ENCODE peak calls at places on chromosomes 11 and 22, in ten cellular contexts. P is right lobe of liver, X is prostate gland, H is choroid plexus epithelial cell, D is GM13976, C is kidney, A is epithelial cell of esophagus, Z is AG04449, T is IMR-90, G is GM10248. V is an unnamed sample.

GRCh38 chr11:129814244-129814992 is 1.2 kb upstream of the TMEM45B start:
- DNase-seq in P (no peak), X (no peak), H (no peak), D (no peak), C (no peak), A (no peak), Z (no peak), T (no peak), G (no peak), V (peak)

GRCh38 chr11:94706211-94706610 is 61.9 kb upstream of the AMOTL1 start:
- DNase-seq in P (no peak), X (peak), H (no peak), D (no peak), C (no peak), A (peak), Z (no peak), T (peak), G (no peak), V (no peak)

GRCh38 chr11:116910378-116910777 is 73.0 kb upstream of the APOA1 start:
- DNase-seq in P (no peak), X (no peak), H (peak), D (no peak), C (no peak), A (no peak), Z (no peak), T (peak), G (no peak), V (no peak)

GRCh38 chr22:42080287-42080686 is 787 bp downstream of the SMDT1 start:
- DNase-seq in P (no peak), X (peak), H (peak), D (no peak), C (no peak), A (peak), Z (no peak), T (peak), G (peak), V (peak)

GRCh38 chr11:119169272-119169719 is 771 bp downstream of the NLRX1 start:
- DNase-seq in P (peak), X (peak), H (peak), D (peak), C (no peak), A (peak), Z (no peak), T (no peak), G (peak), V (peak)

GRCh38 chr22:32736746-32737145 is 64.8 kb upstream of the TIMP3 start:
- DNase-seq in P (no peak), X (no peak), H (no peak), D (no peak), C (no peak), A (no peak), Z (no peak), T (no peak), G (no peak), V (no peak)

GRCh38 chr11:134759314-134759713 is 347.3 kb upstream of the B3GAT1 start:
- DNase-seq in P (no peak), X (no peak), H (no peak), D (no peak), C (no peak), A (no peak), Z (no peak), T (no peak), G (no peak), V (no peak)

GRCh38 chr22:19943665-19944026 is 2.0 kb upstream of the TXNRD2 start:
- DNase-seq in P (no peak), X (no peak), H (peak), D (no peak), C (peak), A (no peak), Z (no peak), T (peak), G (peak), V (no peak)

GRCh38 chr11:133808393-133809140 is 36.7 kb downstream of the SPATA19 start:
- DNase-seq in P (no peak), X (no peak), H (peak), D (no peak), C (no peak), A (no peak), Z (no peak), T (no peak), G (no peak), V (no peak)

GRCh38 chr22:23282089-23282501 is 101.8 kb downstream of the BCR start:
- DNase-seq in P (no peak), X (peak), H (peak), D (no peak), C (peak), A (peak), Z (no peak), T (peak), G (no peak), V (no peak)

GRCh38 chr11:2975594-2975993 is 16.5 kb downstream of the NAP1L4 start:
- DNase-seq in P (no peak), X (peak), H (peak), D (peak), C (no peak), A (peak), Z (no peak), T (peak), G (peak), V (peak)

GRCh38 chr22:20494978-20495860 is at the start of gene KLHL22:
- DNase-seq in P (peak), X (no peak), H (peak), D (peak), C (peak), A (peak), Z (no peak), T (peak), G (no peak), V (peak)

GRCh38 chr11:69869311-69869939 is 50.2 kb upstream of the FGF3 start:
- DNase-seq in P (no peak), X (no peak), H (no peak), D (no peak), C (peak), A (no peak), Z (no peak), T (no peak), G (no peak), V (no peak)

GRCh38 chr11:110762596-110762995 is 50.4 kb upstream of the ARHGAP20 start:
- DNase-seq in P (no peak), X (no peak), H (peak), D (no peak), C (no peak), A (no peak), Z (no peak), T (peak), G (no peak), V (no peak)

GRCh38 chr22:28904211-28904808 is 20.9 kb downstream of the ZNRF3 start:
- DNase-seq in P (no peak), X (peak), H (peak), D (no peak), C (no peak), A (peak), Z (no peak), T (peak), G (no peak), V (no peak)

GRCh38 chr11:121206810-121207209 is 85.8 kb upstream of the SC5D start:
- DNase-seq in P (no peak), X (peak), H (no peak), D (no peak), C (no peak), A (no peak), Z (no peak), T (no peak), G (no peak), V (no peak)

GRCh38 chr11:45470151-45471001 is 184.2 kb upstream of the SYT13 start:
- DNase-seq in P (no peak), X (no peak), H (peak), D (no peak), C (peak), A (no peak), Z (peak), T (no peak), G (no peak), V (no peak)
- TF ChIP-seq CTCF in P (no peak), X (no peak), H (no peak), D (no peak), C (no peak), A (no peak), Z (no peak), T (no peak), G (no peak), V (no peak)

DNA sequence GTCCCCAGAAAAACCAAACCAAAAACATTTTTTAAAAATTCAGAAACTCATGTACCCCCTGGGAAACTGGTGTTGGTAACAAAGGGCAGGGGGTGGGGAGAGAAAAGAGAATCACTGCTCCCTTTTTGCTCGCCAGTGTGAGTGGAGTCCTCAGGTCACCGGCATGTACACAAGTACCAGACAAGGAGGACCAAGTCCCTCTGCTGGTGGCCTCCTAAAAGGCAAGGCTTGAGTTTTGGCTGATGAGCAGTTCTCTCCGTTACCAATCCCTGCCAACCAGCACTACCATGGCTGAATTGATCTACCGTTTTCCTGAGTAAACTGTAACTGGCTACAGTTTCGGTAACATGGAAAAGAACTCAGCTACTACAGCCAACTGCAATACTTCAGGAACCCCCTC is 22.0 kb downstream of the APOL5 start:
- DNase-seq in P (no peak), X (no peak), H (no peak), D (no peak), C (no peak), A (no peak), Z (no peak), T (no peak), G (no peak), V (peak)
- TF ChIP-seq CTCF in P (peak), X (no peak), H (peak), D (no peak), C (no peak), A (no peak), Z (no peak), T (peak), G (no peak), V (no peak)

GRCh38 chr22:37608477-37609239 is at the start of gene GGA1:
- DNase-seq in P (peak), X (peak), H (peak), D (peak), C (peak), A (peak), Z (peak), T (peak), G (peak), V (peak)
- TF ChIP-seq CTCF in P (no peak), X (peak), H (no peak), D (no peak), C (peak), A (no peak), Z (no peak), T (peak), G (no peak), V (no peak)

GRCh38 chr11:9568854-9569587 is 4.4 kb upstream of the WEE1 start:
- DNase-seq in P (peak), X (peak), H (peak), D (peak), C (peak), A (peak), Z (peak), T (peak), G (no peak), V (no peak)

GRCh38 chr11:9571766-9572120 is 1.7 kb upstream of the WEE1 start:
- DNase-seq in P (no peak), X (no peak), H (no peak), D (no peak), C (no peak), A (no peak), Z (no peak), T (no peak), G (no peak), V (no peak)

GRCh38 chr11:9569588-9570164 is 3.8 kb upstream of the WEE1 start:
- DNase-seq in P (no peak), X (no peak), H (no peak), D (no peak), C (no peak), A (no peak), Z (no peak), T (no peak), G (no peak), V (no peak)

GRCh38 chr11:9571071-9571765 is 2.3 kb upstream of the WEE1 start:
- DNase-seq in P (no peak), X (no peak), H (no peak), D (no peak), C (no peak), A (no peak), Z (no peak), T (no peak), G (no peak), V (no peak)

GRCh38 chr11:9570313-9570712 is 3.2 kb upstream of the WEE1 start:
- DNase-seq in P (no peak), X (no peak), H (no peak), D (no peak), C (no peak), A (no peak), Z (no peak), T (no peak), G (no peak), V (no peak)
- TF ChIP-seq CTCF in P (no peak), X (no peak), H (no peak), D (no peak), C (no peak), A (no peak), Z (no peak), T (no peak), G (no peak), V (no peak)

GRCh38 chr22:46737105-46737975 is 712 bp downstream of the CERK start:
- DNase-seq in P (peak), X (no peak), H (peak), D (peak), C (no peak), A (peak), Z (no peak), T (peak), G (peak), V (peak)

GRCh38 chr22:46738642-46738960 is 549 bp upstream of the CERK start:
- DNase-seq in P (peak), X (no peak), H (no peak), D (no peak), C (no peak), A (no peak), Z (no peak), T (no peak), G (no peak), V (peak)

GRCh38 chr22:46740910-46741785 is 3.1 kb upstream of the CERK start:
- DNase-seq in P (peak), X (no peak), H (no peak), D (no peak), C (no peak), A (no peak), Z (no peak), T (no peak), G (no peak), V (no peak)

GRCh38 chr22:46737976-46738641 is at the start of gene CERK:
- DNase-seq in P (peak), X (peak), H (peak), D (peak), C (peak), A (peak), Z (no peak), T (peak), G (peak), V (peak)

GRCh38 chr22:46738961-46739870 is 1.2 kb upstream of the CERK start:
- DNase-seq in P (no peak), X (peak), H (peak), D (no peak), C (peak), A (peak), Z (no peak), T (peak), G (no peak), V (peak)
- TF ChIP-seq CTCF in P (no peak), X (no peak), H (peak), D (peak), C (peak), A (peak), Z (peak), T (peak), G (peak), V (no peak)

GRCh38 chr22:40594346-40594745 is 42.2 kb downstream of the MRTFA start:
- DNase-seq in P (no peak), X (no peak), H (no peak), D (no peak), C (no peak), A (no peak), Z (no peak), T (no peak), G (no peak), V (no peak)

GRCh38 chr22:40599731-40600130 is 36.8 kb downstream of the MRTFA start:
- DNase-seq in P (no peak), X (no peak), H (no peak), D (no peak), C (no peak), A (no peak), Z (no peak), T (no peak), G (no peak), V (no peak)

GRCh38 chr22:40595497-40596234 is 40.9 kb downstream of the MRTFA start:
- DNase-seq in P (no peak), X (no peak), H (no peak), D (no peak), C (no peak), A (no peak), Z (no peak), T (no peak), G (no peak), V (no peak)

GRCh38 chr22:40594924-40595323 is 41.6 kb downstream of the MRTFA start:
- DNase-seq in P (no peak), X (no peak), H (no peak), D (no peak), C (no peak), A (peak), Z (no peak), T (peak), G (no peak), V (no peak)

DNA sequence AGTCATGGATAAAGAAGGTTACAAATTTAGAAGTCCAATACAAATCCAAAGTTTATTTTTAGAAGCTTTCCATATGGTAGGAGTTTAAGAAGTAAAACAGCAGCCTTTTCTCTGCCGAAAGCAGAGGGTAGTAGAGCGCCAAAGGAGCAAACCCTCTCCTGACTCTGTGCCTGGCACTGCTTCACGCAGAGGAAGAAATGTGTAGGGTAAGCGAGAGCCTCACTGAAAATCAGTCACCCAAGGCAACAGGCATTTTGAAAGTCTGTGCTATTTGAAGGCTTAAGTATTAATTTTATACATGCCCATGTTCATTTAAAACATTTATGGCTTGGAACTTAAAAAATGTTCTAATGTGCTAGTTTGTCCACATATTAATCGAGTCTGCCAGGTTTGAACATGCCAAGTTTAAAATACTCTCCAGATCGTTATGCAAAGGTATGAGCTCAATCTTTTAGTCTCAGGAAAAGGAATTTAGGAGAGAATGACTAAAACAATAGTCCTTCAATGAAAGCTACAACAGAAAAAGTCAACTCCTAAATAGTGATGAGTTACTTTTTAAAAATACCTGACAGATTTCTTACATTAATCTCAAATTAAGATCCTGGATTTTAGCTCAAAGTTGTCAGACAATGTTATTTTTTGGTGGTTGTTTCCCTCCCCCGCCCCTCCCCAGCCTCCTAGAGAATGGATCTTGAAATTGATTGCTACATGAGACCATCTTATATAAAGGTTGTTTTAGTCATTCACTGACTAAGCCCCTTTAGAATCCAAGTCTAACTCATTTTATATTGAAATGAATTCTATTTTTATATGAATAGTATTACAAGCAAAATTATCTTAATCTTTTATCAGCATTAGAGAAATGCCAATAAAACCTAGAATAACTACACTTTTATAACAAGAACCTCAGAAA is 38.7 kb downstream of the MRTFA start:
- DNase-seq in P (no peak), X (no peak), H (peak), D (no peak), C (no peak), A (peak), Z (no peak), T (peak), G (no peak), V (no peak)
- TF ChIP-seq CTCF in P (no peak), X (no peak), H (no peak), D (no peak), C (no peak), A (no peak), Z (no peak), T (no peak), G (no peak), V (no peak)

GRCh38 chr11:115503083-115503885 is 931 bp downstream of the CADM1 start:
- DNase-seq in P (peak), X (peak), H (peak), D (peak), C (peak), A (peak), Z (no peak), T (peak), G (peak), V (peak)
- TF ChIP-seq CTCF in P (peak), X (peak), H (peak), D (no peak), C (peak), A (peak), Z (peak), T (peak), G (no peak), V (no peak)

GRCh38 chr11:67687986-67688385 is 13.6 kb upstream of the ALDH3B2 start:
- DNase-seq in P (no peak), X (no peak), H (no peak), D (no peak), C (no peak), A (no peak), Z (no peak), T (no peak), G (no peak), V (no peak)

GRCh38 chr11:67695606-67696005 is 21.2 kb upstream of the ALDH3B2 start:
- DNase-seq in P (no peak), X (no peak), H (no peak), D (no peak), C (no peak), A (no peak), Z (no peak), T (no peak), G (no peak), V (no peak)

GRCh38 chr11:67694875-67695555 is 20.6 kb upstream of the ALDH3B2 start:
- DNase-seq in P (no peak), X (no peak), H (no peak), D (no peak), C (no peak), A (no peak), Z (no peak), T (no peak), G (no peak), V (no peak)

GRCh38 chr11:67689178-67689577 is 14.8 kb upstream of the ALDH3B2 start:
- DNase-seq in P (no peak), X (no peak), H (no peak), D (no peak), C (no peak), A (no peak), Z (no peak), T (no peak), G (no peak), V (peak)

GRCh38 chr11:67691149-67691548 is 16.7 kb upstream of the ALDH3B2 start:
- DNase-seq in P (no peak), X (no peak), H (peak), D (no peak), C (no peak), A (peak), Z (no peak), T (no peak), G (no peak), V (no peak)
- TF ChIP-seq CTCF in P (peak), X (no peak), H (peak), D (no peak), C (peak), A (peak), Z (no peak), T (no peak), G (peak), V (peak)

V was measured in activated CD8-positive, alpha-beta T cell treated with anti-CD3 and anti-CD28 coated beads for 36 hours.